ENCODE peak calls at places on chromosomes 2 and 18, in seven cellular contexts. One of them, this sample, is unnamed.

GRCh38 chr2:221166283-221166682 is 405.8 kb downstream of the EPHA4 start:
- DNase-seq in astrocyte: no peak
- DNase-seq in NB4: no peak
- DNase-seq in spleen: no peak
- DNase-seq in AG04450: no peak
- DNase-seq in pancreas: no peak
- DNase-seq in hepatocyte: no peak
- DNase-seq in this sample: no peak

GRCh38 chr18:8097942-8098341 is 511.3 kb upstream of the RAB12 start:
- DNase-seq in astrocyte: no peak
- DNase-seq in NB4: no peak
- DNase-seq in spleen: no peak
- DNase-seq in AG04450: no peak
- DNase-seq in pancreas: no peak
- DNase-seq in hepatocyte: no peak
- DNase-seq in this sample: no peak

GRCh38 chr2:175605989-175606841 is 395.9 kb downstream of the LNPK start:
- DNase-seq in astrocyte: no peak
- DNase-seq in NB4: no peak
- DNase-seq in spleen: no peak
- DNase-seq in AG04450: no peak
- DNase-seq in pancreas: no peak
- DNase-seq in hepatocyte: peak
- DNase-seq in this sample: peak

GRCh38 chr2:8515864-8516533 is 165.9 kb upstream of the ID2 start:
- DNase-seq in astrocyte: no peak
- DNase-seq in NB4: peak
- DNase-seq in spleen: no peak
- DNase-seq in AG04450: no peak
- DNase-seq in pancreas: no peak
- DNase-seq in hepatocyte: no peak
- DNase-seq in this sample: no peak

GRCh38 chr2:159703491-159703890 is 8.8 kb upstream of the MARCHF7 start:
- DNase-seq in astrocyte: no peak
- DNase-seq in NB4: no peak
- DNase-seq in spleen: no peak
- DNase-seq in AG04450: no peak
- DNase-seq in pancreas: no peak
- DNase-seq in hepatocyte: no peak
- DNase-seq in this sample: no peak

GRCh38 chr18:35507192-35507591 is 9.4 kb upstream of the INO80C start:
- DNase-seq in astrocyte: no peak
- DNase-seq in NB4: no peak
- DNase-seq in spleen: no peak
- DNase-seq in AG04450: no peak
- DNase-seq in pancreas: no peak
- DNase-seq in hepatocyte: no peak
- DNase-seq in this sample: no peak

GRCh38 chr18:22342625-22343024 is 75.1 kb downstream of the CTAGE1 start:
- DNase-seq in astrocyte: peak
- DNase-seq in NB4: no peak
- DNase-seq in spleen: no peak
- DNase-seq in AG04450: no peak
- DNase-seq in pancreas: no peak
- DNase-seq in hepatocyte: peak
- DNase-seq in this sample: no peak

GRCh38 chr2:163755366-163755765 is 19.6 kb upstream of the FIGN start:
- DNase-seq in astrocyte: no peak
- DNase-seq in NB4: no peak
- DNase-seq in spleen: no peak
- DNase-seq in AG04450: no peak
- DNase-seq in pancreas: no peak
- DNase-seq in hepatocyte: no peak
- DNase-seq in this sample: no peak

GRCh38 chr2:232911712-232912277 is 41.7 kb downstream of the SNORC start:
- DNase-seq in astrocyte: no peak
- DNase-seq in NB4: no peak
- DNase-seq in spleen: no peak
- DNase-seq in AG04450: no peak
- DNase-seq in pancreas: no peak
- DNase-seq in hepatocyte: no peak
- DNase-seq in this sample: no peak

GRCh38 chr18:8806105-8806797 is 100.9 kb downstream of the MTCL1 start:
- DNase-seq in astrocyte: no peak
- DNase-seq in NB4: no peak
- DNase-seq in spleen: no peak
- DNase-seq in AG04450: no peak
- DNase-seq in pancreas: no peak
- DNase-seq in hepatocyte: no peak
- DNase-seq in this sample: no peak

GRCh38 chr18:36769611-36770314 is 59.0 kb downstream of the TPGS2 start:
- DNase-seq in astrocyte: no peak
- DNase-seq in NB4: peak
- DNase-seq in spleen: no peak
- DNase-seq in AG04450: no peak
- DNase-seq in pancreas: no peak
- DNase-seq in hepatocyte: no peak
- DNase-seq in this sample: no peak

GRCh38 chr2:144914622-144915230 is 394.8 kb upstream of the ZEB2 start:
- DNase-seq in astrocyte: peak
- DNase-seq in NB4: no peak
- DNase-seq in spleen: no peak
- DNase-seq in AG04450: no peak
- DNase-seq in pancreas: no peak
- DNase-seq in hepatocyte: peak
- DNase-seq in this sample: no peak

GRCh38 chr2:26179446-26179907 is 6.6 kb downstream of the GAREM2 start:
- DNase-seq in astrocyte: no peak
- DNase-seq in NB4: peak
- DNase-seq in spleen: no peak
- DNase-seq in AG04450: no peak
- DNase-seq in pancreas: no peak
- DNase-seq in hepatocyte: no peak
- DNase-seq in this sample: no peak

GRCh38 chr18:48321586-48321985 is 87.6 kb downstream of the ZBTB7C start:
- DNase-seq in astrocyte: no peak
- DNase-seq in NB4: no peak
- DNase-seq in spleen: no peak
- DNase-seq in AG04450: no peak
- DNase-seq in pancreas: no peak
- DNase-seq in hepatocyte: no peak
- DNase-seq in this sample: no peak

GRCh38 chr2:120383191-120383590 is 37.3 kb downstream of the INHBB start:
- DNase-seq in astrocyte: no peak
- DNase-seq in NB4: no peak
- DNase-seq in spleen: peak
- DNase-seq in AG04450: no peak
- DNase-seq in pancreas: no peak
- DNase-seq in hepatocyte: no peak
- DNase-seq in this sample: no peak

GRCh38 chr2:159903404-159904126 is 105.6 kb upstream of the CD302 start:
- DNase-seq in astrocyte: no peak
- DNase-seq in NB4: peak
- DNase-seq in spleen: peak
- DNase-seq in AG04450: no peak
- DNase-seq in pancreas: peak
- DNase-seq in hepatocyte: no peak
- DNase-seq in this sample: no peak

GRCh38 chr2:98385050-98385699 is 38.9 kb downstream of the CNGA3 start:
- DNase-seq in astrocyte: peak
- DNase-seq in NB4: peak
- DNase-seq in spleen: peak
- DNase-seq in AG04450: peak
- DNase-seq in pancreas: peak
- DNase-seq in hepatocyte: peak
- DNase-seq in this sample: peak

GRCh38 chr2:205617905-205618304 is 64.4 kb upstream of the NRP2 start:
- DNase-seq in astrocyte: no peak
- DNase-seq in NB4: no peak
- DNase-seq in spleen: no peak
- DNase-seq in AG04450: no peak
- DNase-seq in pancreas: no peak
- DNase-seq in hepatocyte: no peak
- DNase-seq in this sample: peak

GRCh38 chr2:143480586-143481230 is 351.5 kb downstream of the ARHGAP15 start:
- DNase-seq in astrocyte: no peak
- DNase-seq in NB4: peak
- DNase-seq in spleen: no peak
- DNase-seq in AG04450: no peak
- DNase-seq in pancreas: no peak
- DNase-seq in hepatocyte: no peak
- DNase-seq in this sample: no peak

GRCh38 chr2:230827774-230828271 is 36.9 kb upstream of the ITM2C start:
- DNase-seq in astrocyte: no peak
- DNase-seq in NB4: no peak
- DNase-seq in spleen: peak
- DNase-seq in AG04450: no peak
- DNase-seq in pancreas: no peak
- DNase-seq in hepatocyte: no peak
- DNase-seq in this sample: no peak
- H3K4me3 ChIP-seq in astrocyte: peak
- H3K4me3 ChIP-seq in NB4: no peak
- H3K4me3 ChIP-seq in spleen: peak
- H3K4me3 ChIP-seq in AG04450: no peak
- H3K4me3 ChIP-seq in pancreas: peak
- H3K4me3 ChIP-seq in hepatocyte: no peak
- H3K4me3 ChIP-seq in this sample: no peak

GRCh38 chr2:2044658-2045057 is 286.4 kb downstream of the MYT1L start:
- DNase-seq in astrocyte: no peak
- DNase-seq in NB4: no peak
- DNase-seq in spleen: no peak
- DNase-seq in AG04450: no peak
- DNase-seq in pancreas: no peak
- DNase-seq in hepatocyte: no peak
- DNase-seq in this sample: no peak

GRCh38 chr2:2050321-2050905 is 280.7 kb downstream of the MYT1L start:
- DNase-seq in astrocyte: no peak
- DNase-seq in NB4: no peak
- DNase-seq in spleen: no peak
- DNase-seq in AG04450: no peak
- DNase-seq in pancreas: no peak
- DNase-seq in hepatocyte: no peak
- DNase-seq in this sample: no peak

GRCh38 chr2:2046497-2046896 is 284.6 kb downstream of the MYT1L start:
- DNase-seq in astrocyte: no peak
- DNase-seq in NB4: no peak
- DNase-seq in spleen: no peak
- DNase-seq in AG04450: no peak
- DNase-seq in pancreas: no peak
- DNase-seq in hepatocyte: no peak
- DNase-seq in this sample: peak

GRCh38 chr2:2045191-2045590 is 285.9 kb downstream of the MYT1L start:
- DNase-seq in astrocyte: no peak
- DNase-seq in NB4: no peak
- DNase-seq in spleen: no peak
- DNase-seq in AG04450: no peak
- DNase-seq in pancreas: no peak
- DNase-seq in hepatocyte: no peak
- DNase-seq in this sample: no peak

GRCh38 chr2:2048461-2048860 is 282.6 kb downstream of the MYT1L start:
- DNase-seq in astrocyte: no peak
- DNase-seq in NB4: no peak
- DNase-seq in spleen: no peak
- DNase-seq in AG04450: no peak
- DNase-seq in pancreas: no peak
- DNase-seq in hepatocyte: no peak
- DNase-seq in this sample: no peak
- TF ChIP-seq CTCF in astrocyte: no peak
- TF ChIP-seq CTCF in NB4: no peak
- TF ChIP-seq CTCF in spleen: no peak
- TF ChIP-seq CTCF in AG04450: no peak
- TF ChIP-seq CTCF in pancreas: no peak
- TF ChIP-seq CTCF in hepatocyte: no peak
- TF ChIP-seq CTCF in this sample: no peak

DNA sequence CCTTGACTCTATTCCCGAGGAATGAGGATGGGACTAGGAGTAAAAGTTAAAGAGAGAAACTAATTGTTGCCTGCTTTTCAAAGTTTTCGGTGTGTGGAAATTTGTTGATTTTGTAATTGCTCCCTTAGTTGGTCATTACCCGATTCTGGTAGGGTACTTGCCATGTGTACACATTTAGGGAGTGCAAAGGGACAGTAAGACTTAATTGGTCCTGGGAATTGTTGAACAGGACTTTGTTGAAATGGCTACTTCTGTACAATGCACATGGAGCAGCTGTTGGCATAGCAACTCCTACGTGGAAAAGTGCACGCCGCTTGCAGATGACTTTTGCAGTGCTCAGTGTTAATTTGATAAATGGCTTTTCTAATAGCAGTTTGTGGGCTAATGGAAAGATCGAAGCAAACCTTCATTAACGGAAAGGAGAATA is 22.9 kb downstream of the EPAS1 start:
- DNase-seq in astrocyte: peak
- DNase-seq in NB4: no peak
- DNase-seq in spleen: no peak
- DNase-seq in AG04450: no peak
- DNase-seq in pancreas: no peak
- DNase-seq in hepatocyte: no peak
- DNase-seq in this sample: no peak
- H3K4me3 ChIP-seq in astrocyte: no peak
- H3K4me3 ChIP-seq in NB4: no peak
- H3K4me3 ChIP-seq in spleen: no peak
- H3K4me3 ChIP-seq in AG04450: no peak
- H3K4me3 ChIP-seq in pancreas: no peak
- H3K4me3 ChIP-seq in hepatocyte: no peak
- H3K4me3 ChIP-seq in this sample: no peak

DNA sequence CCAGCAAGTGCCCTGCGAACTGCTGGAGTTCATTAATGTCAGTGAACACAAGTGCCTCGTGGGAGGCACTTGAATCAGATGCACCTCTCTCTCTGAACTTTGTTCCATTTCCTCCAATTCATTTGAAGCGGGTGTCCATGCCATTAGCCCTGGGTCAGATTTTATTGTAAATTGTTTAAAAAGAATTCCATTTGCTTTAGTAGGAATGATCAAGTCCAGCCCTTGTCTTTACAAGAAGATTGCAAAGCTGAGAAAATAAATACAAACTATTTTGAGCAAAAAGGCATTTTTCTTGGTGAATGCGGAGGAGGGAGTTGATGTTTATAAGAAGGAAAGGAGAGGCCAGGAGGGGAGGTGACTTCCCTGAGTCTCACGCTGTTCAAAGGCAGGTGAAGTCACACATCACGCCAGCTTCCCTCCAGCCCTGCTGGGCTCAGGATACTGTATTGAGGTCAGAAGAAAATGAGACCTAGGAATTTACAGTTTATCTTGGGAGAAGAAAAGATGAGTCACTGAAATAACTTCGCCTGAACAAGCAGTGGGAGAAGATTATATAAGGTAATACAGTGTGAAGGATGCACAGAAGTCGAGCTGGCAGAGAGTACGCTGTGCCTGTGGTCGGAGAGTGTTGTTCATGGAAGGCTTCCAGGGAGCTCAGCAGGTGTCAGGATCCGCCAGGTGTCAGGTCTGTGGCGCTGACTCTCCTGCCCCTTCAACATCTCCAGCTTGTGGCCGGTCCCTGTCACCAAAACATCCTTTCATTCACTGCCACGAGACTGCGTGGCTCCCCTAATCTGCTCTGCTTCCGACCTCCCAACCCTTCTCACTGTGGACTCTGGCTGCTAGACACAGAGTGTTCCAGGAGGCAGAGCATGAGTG is 36.5 kb downstream of the EFR3B start:
- DNase-seq in astrocyte: peak
- DNase-seq in NB4: no peak
- DNase-seq in spleen: no peak
- DNase-seq in AG04450: peak
- DNase-seq in pancreas: no peak
- DNase-seq in hepatocyte: peak
- DNase-seq in this sample: peak
- TF ChIP-seq CTCF in astrocyte: no peak
- TF ChIP-seq CTCF in NB4: no peak
- TF ChIP-seq CTCF in spleen: no peak
- TF ChIP-seq CTCF in AG04450: no peak
- TF ChIP-seq CTCF in pancreas: no peak
- TF ChIP-seq CTCF in hepatocyte: no peak
- TF ChIP-seq CTCF in this sample: no peak

This sample was measured in LNCaP clone FGC.